ENCODE peak calls at places on chromosomes 11 and 22, in four cellular contexts. One of them, this sample, is unnamed.

GRCh38 chr11:19660076-19660475 is 52.6 kb upstream of the NAV2 start:
- DNase-seq in D341Med: no peak
- DNase-seq in stimulated activated CD4-positive, alpha-beta T cell treated with anti-CD3 and anti-CD28 coated beads, Interleukin-4, amount 100 ng/mL, for 4 hours: peak
- DNase-seq in ELR: peak
- DNase-seq in this sample: no peak

GRCh38 chr11:66676931-66677598 is 622 bp downstream of the RBM4B start:
- DNase-seq in D341Med: no peak
- DNase-seq in stimulated activated CD4-positive, alpha-beta T cell treated with anti-CD3 and anti-CD28 coated beads, Interleukin-4, amount 100 ng/mL, for 4 hours: no peak
- DNase-seq in ELR: no peak
- DNase-seq in this sample: no peak

GRCh38 chr11:119376197-119376847 is 5.2 kb downstream of the USP2 start:
- DNase-seq in D341Med: no peak
- DNase-seq in stimulated activated CD4-positive, alpha-beta T cell treated with anti-CD3 and anti-CD28 coated beads, Interleukin-4, amount 100 ng/mL, for 4 hours: no peak
- DNase-seq in ELR: no peak
- DNase-seq in this sample: peak

GRCh38 chr11:4454031-4454430 is 4.9 kb downstream of the OR52K2 start:
- DNase-seq in D341Med: no peak
- DNase-seq in stimulated activated CD4-positive, alpha-beta T cell treated with anti-CD3 and anti-CD28 coated beads, Interleukin-4, amount 100 ng/mL, for 4 hours: no peak
- DNase-seq in ELR: no peak
- DNase-seq in this sample: no peak

GRCh38 chr11:71199226-71199815 is 53.1 kb downstream of the SHANK2 start:
- DNase-seq in D341Med: no peak
- DNase-seq in stimulated activated CD4-positive, alpha-beta T cell treated with anti-CD3 and anti-CD28 coated beads, Interleukin-4, amount 100 ng/mL, for 4 hours: no peak
- DNase-seq in ELR: no peak
- DNase-seq in this sample: no peak

GRCh38 chr11:72643547-72643946 is 30.7 kb downstream of the PDE2A start:
- DNase-seq in D341Med: no peak
- DNase-seq in stimulated activated CD4-positive, alpha-beta T cell treated with anti-CD3 and anti-CD28 coated beads, Interleukin-4, amount 100 ng/mL, for 4 hours: no peak
- DNase-seq in ELR: peak
- DNase-seq in this sample: no peak

GRCh38 chr11:56152333-56152732 is 7.8 kb downstream of the OR8K5 start:
- DNase-seq in D341Med: no peak
- DNase-seq in stimulated activated CD4-positive, alpha-beta T cell treated with anti-CD3 and anti-CD28 coated beads, Interleukin-4, amount 100 ng/mL, for 4 hours: no peak
- DNase-seq in ELR: no peak
- DNase-seq in this sample: no peak

GRCh38 chr11:65003282-65003681 is 6.5 kb upstream of the BATF2 start:
- DNase-seq in D341Med: no peak
- DNase-seq in stimulated activated CD4-positive, alpha-beta T cell treated with anti-CD3 and anti-CD28 coated beads, Interleukin-4, amount 100 ng/mL, for 4 hours: no peak
- DNase-seq in ELR: peak
- DNase-seq in this sample: no peak

GRCh38 chr11:64619811-64620285 is 28.8 kb downstream of the SLC22A12 start:
- DNase-seq in D341Med: no peak
- DNase-seq in stimulated activated CD4-positive, alpha-beta T cell treated with anti-CD3 and anti-CD28 coated beads, Interleukin-4, amount 100 ng/mL, for 4 hours: no peak
- DNase-seq in ELR: peak
- DNase-seq in this sample: peak

GRCh38 chr11:73982595-73982989 is at the start of gene UCP2:
- DNase-seq in D341Med: peak
- DNase-seq in stimulated activated CD4-positive, alpha-beta T cell treated with anti-CD3 and anti-CD28 coated beads, Interleukin-4, amount 100 ng/mL, for 4 hours: peak
- DNase-seq in ELR: peak
- DNase-seq in this sample: peak

GRCh38 chr11:118321386-118322082 is 17.0 kb downstream of the CD3E start:
- DNase-seq in D341Med: no peak
- DNase-seq in stimulated activated CD4-positive, alpha-beta T cell treated with anti-CD3 and anti-CD28 coated beads, Interleukin-4, amount 100 ng/mL, for 4 hours: no peak
- DNase-seq in ELR: no peak
- DNase-seq in this sample: no peak

GRCh38 chr11:2933376-2934056 is 4.3 kb upstream of the PHLDA2 start:
- DNase-seq in D341Med: no peak
- DNase-seq in stimulated activated CD4-positive, alpha-beta T cell treated with anti-CD3 and anti-CD28 coated beads, Interleukin-4, amount 100 ng/mL, for 4 hours: peak
- DNase-seq in ELR: peak
- DNase-seq in this sample: no peak

GRCh38 chr22:39110631-39111561 is 13.9 kb downstream of the APOBEC3H start:
- DNase-seq in D341Med: peak
- DNase-seq in stimulated activated CD4-positive, alpha-beta T cell treated with anti-CD3 and anti-CD28 coated beads, Interleukin-4, amount 100 ng/mL, for 4 hours: no peak
- DNase-seq in ELR: no peak
- DNase-seq in this sample: no peak

GRCh38 chr11:34728609-34729008 is 107.7 kb downstream of the EHF start:
- DNase-seq in D341Med: no peak
- DNase-seq in stimulated activated CD4-positive, alpha-beta T cell treated with anti-CD3 and anti-CD28 coated beads, Interleukin-4, amount 100 ng/mL, for 4 hours: no peak
- DNase-seq in ELR: no peak
- DNase-seq in this sample: no peak

GRCh38 chr22:31969789-31970489 is 25.6 kb downstream of the YWHAH start:
- DNase-seq in D341Med: peak
- DNase-seq in stimulated activated CD4-positive, alpha-beta T cell treated with anti-CD3 and anti-CD28 coated beads, Interleukin-4, amount 100 ng/mL, for 4 hours: peak
- DNase-seq in ELR: peak
- DNase-seq in this sample: peak

GRCh38 chr22:24583221-24583971 is 9.5 kb downstream of the LRRC75B start:
- DNase-seq in D341Med: no peak
- DNase-seq in stimulated activated CD4-positive, alpha-beta T cell treated with anti-CD3 and anti-CD28 coated beads, Interleukin-4, amount 100 ng/mL, for 4 hours: no peak
- DNase-seq in ELR: no peak
- DNase-seq in this sample: peak

This sample was measured in NCI-H82.